ENCODE peak calls at places on chromosomes 6 and 20, in four cellular contexts. One of them, this sample, is unnamed.

GRCh38 chr20:61727761-61728160 is 337.9 kb downstream of the TAF4 start:
- DNase-seq in SK-N-SH: no peak
- DNase-seq in PC-3: no peak
- DNase-seq in DND-41: no peak
- DNase-seq in this sample: no peak

GRCh38 chr6:158536891-158537798 is 22.7 kb upstream of the TMEM181 start:
- DNase-seq in PC-3: peak; percentile 33
- DNase-seq in DND-41: no peak
- DNase-seq in SK-N-SH: peak; percentile 93
- DNase-seq in this sample: no peak

GRCh38 chr6:133705731-133706130 is 183.2 kb upstream of the TCF21 start:
- DNase-seq in SK-N-SH: no peak
- DNase-seq in DND-41: no peak
- DNase-seq in PC-3: peak; percentile 65
- DNase-seq in this sample: no peak

GRCh38 chr6:109383438-109383940 is 1.2 kb upstream of the CD164 start:
- DNase-seq in SK-N-SH: no peak
- DNase-seq in PC-3: no peak
- DNase-seq in DND-41: no peak
- DNase-seq in this sample: no peak

GRCh38 chr6:26743941-26744699 is 84.6 kb upstream of the ZNF322 start:
- DNase-seq in PC-3: no peak
- DNase-seq in SK-N-SH: peak; percentile 10
- DNase-seq in DND-41: no peak
- DNase-seq in this sample: no peak

GRCh38 chr6:51963980-51964379 is 123.4 kb downstream of the PKHD1 start:
- DNase-seq in DND-41: no peak
- DNase-seq in SK-N-SH: no peak
- DNase-seq in PC-3: no peak
- DNase-seq in this sample: no peak

GRCh38 chr6:136076496-136076895 is 173.6 kb downstream of the MTFR2 start:
- DNase-seq in DND-41: no peak
- DNase-seq in PC-3: no peak
- DNase-seq in SK-N-SH: no peak
- DNase-seq in this sample: no peak

GRCh38 chr20:58117944-58118343 is 110.5 kb downstream of the ANKRD60 start:
- DNase-seq in SK-N-SH: no peak
- DNase-seq in DND-41: no peak
- DNase-seq in PC-3: no peak
- DNase-seq in this sample: no peak

GRCh38 chr6:135094403-135094821 is 39.8 kb upstream of the HBS1L start:
- DNase-seq in PC-3: peak; percentile 53
- DNase-seq in DND-41: peak; percentile 52
- DNase-seq in SK-N-SH: no peak
- DNase-seq in this sample: peak; percentile 89

GRCh38 chr6:31721351-31722020 is at the start of gene LY6G6C:
- DNase-seq in SK-N-SH: no peak
- DNase-seq in PC-3: no peak
- DNase-seq in DND-41: no peak
- DNase-seq in this sample: no peak

GRCh38 chr6:104623052-104623690 is 236.5 kb downstream of the HACE1 start:
- DNase-seq in DND-41: peak; percentile 79
- DNase-seq in PC-3: peak; percentile 64
- DNase-seq in SK-N-SH: no peak
- DNase-seq in this sample: no peak

GRCh38 chr6:170165085-170165484 is 125.8 kb downstream of the DLL1 start:
- DNase-seq in DND-41: no peak
- DNase-seq in PC-3: no peak
- DNase-seq in SK-N-SH: no peak
- DNase-seq in this sample: no peak

GRCh38 chr20:61809006-61809770 is 256.5 kb downstream of the TAF4 start:
- DNase-seq in DND-41: no peak
- DNase-seq in PC-3: no peak
- DNase-seq in SK-N-SH: no peak
- DNase-seq in this sample: no peak

GRCh38 chr20:63538204-63539091 is 1.3 kb upstream of the PTK6 start:
- DNase-seq in SK-N-SH: no peak
- DNase-seq in DND-41: no peak
- DNase-seq in PC-3: peak; percentile 98
- DNase-seq in this sample: peak; percentile 28

GRCh38 chr20:60990647-60991046 is 261.4 kb upstream of the CDH4 start:
- DNase-seq in DND-41: no peak
- DNase-seq in PC-3: no peak
- DNase-seq in SK-N-SH: no peak
- DNase-seq in this sample: no peak

GRCh38 chr6:77326029-77326428 is 137.3 kb downstream of the HTR1B start:
- DNase-seq in SK-N-SH: no peak
- DNase-seq in PC-3: no peak
- DNase-seq in DND-41: no peak
- DNase-seq in this sample: no peak

GRCh38 chr6:17394192-17394611 is 807 bp downstream of the CAP2 start:
- DNase-seq in PC-3: peak; percentile 89
- DNase-seq in SK-N-SH: no peak
- DNase-seq in DND-41: no peak
- DNase-seq in this sample: no peak

GRCh38 chr6:90691823-90692222 is 105.0 kb upstream of the MAP3K7 start:
- DNase-seq in SK-N-SH: no peak
- DNase-seq in DND-41: peak; percentile 40
- DNase-seq in PC-3: no peak
- DNase-seq in this sample: no peak

GRCh38 chr20:4896971-4897497 is 104.3 kb downstream of the SLC23A2 start:
- DNase-seq in PC-3: peak; percentile 66
- DNase-seq in SK-N-SH: no peak
- DNase-seq in DND-41: no peak
- DNase-seq in this sample: no peak

GRCh38 chr6:52495859-52496396 is 75.8 kb downstream of the EFHC1 start:
- DNase-seq in SK-N-SH: no peak
- DNase-seq in PC-3: no peak
- DNase-seq in DND-41: no peak
- DNase-seq in this sample: no peak

GRCh38 chr6:159577564-159577963 is 115.5 kb downstream of the SOD2 start:
- DNase-seq in PC-3: peak; percentile 26
- DNase-seq in DND-41: no peak
- DNase-seq in SK-N-SH: no peak
- DNase-seq in this sample: no peak

GRCh38 chr20:56157530-56158203 is 90.9 kb upstream of the MC3R start:
- DNase-seq in PC-3: no peak
- DNase-seq in SK-N-SH: no peak
- DNase-seq in DND-41: no peak
- DNase-seq in this sample: no peak

GRCh38 chr20:56155625-56156024 is 92.9 kb upstream of the MC3R start:
- DNase-seq in DND-41: no peak
- DNase-seq in SK-N-SH: no peak
- DNase-seq in PC-3: no peak
- DNase-seq in this sample: no peak

DNA sequence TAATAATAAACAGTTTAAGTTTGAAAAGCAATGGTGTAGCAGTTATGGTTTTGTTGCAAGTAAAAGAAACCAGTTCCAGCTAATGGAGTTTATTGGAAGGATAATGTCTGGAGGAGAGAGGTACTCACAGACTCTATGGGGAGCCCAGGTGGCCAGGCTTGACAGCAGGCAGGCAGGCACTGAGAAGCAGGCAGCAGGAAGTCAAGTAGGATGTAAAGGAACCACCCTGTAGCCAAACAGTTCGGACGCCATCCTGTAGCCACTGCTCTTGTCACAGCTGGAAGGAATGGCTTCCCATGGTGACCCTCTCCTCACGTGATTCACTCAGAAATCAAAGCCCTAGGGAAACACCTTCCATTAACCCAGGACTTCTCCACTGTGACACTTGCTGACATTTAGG is 96.7 kb upstream of the MC3R start:
- DNase-seq in PC-3: no peak
- DNase-seq in SK-N-SH: no peak
- DNase-seq in DND-41: no peak
- DNase-seq in this sample: no peak
- H3K27me3 ChIP-seq in PC-3: peaks cover 5% of the 10 kb centered on the region
- H3K27me3 ChIP-seq in SK-N-SH: no peaks in the 10 kb centered on the region
- H3K27me3 ChIP-seq in DND-41: no peaks in the 10 kb centered on the region
- H3K27me3 ChIP-seq in this sample: no peaks in the 10 kb centered on the region

GRCh38 chr20:49284818-49285217 is 7.0 kb upstream of the ZNFX1 start:
- DNase-seq in SK-N-SH: no peak
- DNase-seq in PC-3: no peak
- DNase-seq in DND-41: no peak
- DNase-seq in this sample: no peak
- H3K4me3 ChIP-seq in SK-N-SH: no peak overlapping the region
- H3K4me3 ChIP-seq in PC-3: peak overlapping the region; percentile 2
- H3K4me3 ChIP-seq in DND-41: no peak overlapping the region
- H3K4me3 ChIP-seq in this sample: no peak overlapping the region

GRCh38 chr6:3258720-3259490 is at the start of gene PSMG4:
- DNase-seq in DND-41: peak; percentile 91
- DNase-seq in SK-N-SH: peak; percentile 100
- DNase-seq in PC-3: peak; percentile 88
- DNase-seq in this sample: peak; percentile 88

GRCh38 chr6:3260296-3260695 is 1.5 kb downstream of the PSMG4 start:
- DNase-seq in SK-N-SH: no peak
- DNase-seq in PC-3: no peak
- DNase-seq in DND-41: no peak
- DNase-seq in this sample: no peak

GRCh38 chr6:3260772-3261517 is 2.2 kb downstream of the PSMG4 start:
- DNase-seq in SK-N-SH: no peak
- DNase-seq in PC-3: peak; percentile 8
- DNase-seq in DND-41: no peak
- DNase-seq in this sample: no peak

GRCh38 chr6:3259491-3259958 is 778 bp downstream of the PSMG4 start:
- DNase-seq in PC-3: peak; percentile 34
- DNase-seq in SK-N-SH: peak; percentile 67
- DNase-seq in DND-41: peak; percentile 56
- DNase-seq in this sample: peak; percentile 54

GRCh38 chr6:3258201-3258600 is 546 bp upstream of the PSMG4 start:
- DNase-seq in SK-N-SH: no peak
- DNase-seq in DND-41: no peak
- DNase-seq in PC-3: no peak
- DNase-seq in this sample: no peak
- H3K27me3 ChIP-seq in SK-N-SH: no peaks in the 10 kb centered on the region
- H3K27me3 ChIP-seq in DND-41: no peaks in the 10 kb centered on the region
- H3K27me3 ChIP-seq in PC-3: no peaks in the 10 kb centered on the region
- H3K27me3 ChIP-seq in this sample: no peaks in the 10 kb centered on the region

DNA sequence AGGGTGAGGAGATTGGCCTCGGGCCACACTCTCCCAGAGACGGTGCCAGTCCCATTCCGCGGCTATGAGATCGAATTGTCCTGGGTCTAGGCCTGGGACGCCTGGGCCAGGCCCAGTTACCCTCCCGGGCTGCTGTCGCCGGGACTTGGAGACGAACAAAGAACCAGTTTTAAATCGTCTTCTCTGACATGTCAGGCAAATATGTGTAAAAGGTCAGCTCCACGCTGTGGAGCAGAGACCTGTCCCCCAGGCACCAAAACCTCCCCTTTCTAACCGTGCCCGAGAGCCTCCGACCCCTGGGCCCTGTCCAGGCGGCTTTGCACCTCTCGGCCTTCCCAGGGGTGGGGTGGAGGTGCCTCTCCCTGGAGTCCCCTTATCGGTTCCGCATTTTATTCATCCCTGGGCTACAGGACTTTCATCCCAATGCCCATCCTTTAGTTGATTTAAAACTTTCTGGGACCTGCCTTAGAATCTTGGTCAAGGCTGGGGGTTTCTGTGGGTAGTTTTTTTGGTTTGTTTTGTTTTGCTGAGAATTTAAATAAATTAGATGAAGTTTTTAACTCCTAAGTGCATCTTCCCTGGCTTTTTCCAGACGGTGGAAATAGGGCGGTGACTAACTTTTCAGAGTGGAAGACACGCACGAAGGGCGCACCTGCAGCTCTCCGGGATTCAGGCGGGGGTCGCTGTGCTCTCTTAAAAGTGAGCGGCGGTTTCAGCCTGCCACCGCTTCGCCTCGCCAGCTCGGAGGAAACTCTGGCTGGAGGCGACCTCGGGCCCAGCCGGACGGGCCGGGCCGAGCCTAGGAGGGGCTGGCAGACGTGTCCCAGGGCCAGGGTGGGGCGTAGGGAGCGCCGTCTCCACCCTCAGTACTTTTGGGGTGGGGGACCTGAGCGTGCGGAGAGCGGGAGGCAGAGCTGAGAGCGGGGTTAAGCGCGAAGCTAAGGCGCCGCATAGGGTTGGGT is 6.0 kb upstream of the TFAP2A start:
- DNase-seq in DND-41: no peak
- DNase-seq in SK-N-SH: no peak
- DNase-seq in PC-3: no peak
- DNase-seq in this sample: no peak
- H3K4me3 ChIP-seq in DND-41: no peak overlapping the region
- H3K4me3 ChIP-seq in SK-N-SH: no peak overlapping the region
- H3K4me3 ChIP-seq in PC-3: no peak overlapping the region
- H3K4me3 ChIP-seq in this sample: no peak overlapping the region

GRCh38 chr6:108029226-108029921 is 45.2 kb downstream of the OSTM1 start:
- DNase-seq in SK-N-SH: peak; percentile 16
- DNase-seq in PC-3: no peak
- DNase-seq in DND-41: no peak
- DNase-seq in this sample: no peak
- H3K27me3 ChIP-seq in SK-N-SH: no peaks in the 10 kb centered on the region
- H3K27me3 ChIP-seq in PC-3: no peaks in the 10 kb centered on the region
- H3K27me3 ChIP-seq in DND-41: no peaks in the 10 kb centered on the region
- H3K27me3 ChIP-seq in this sample: no peaks in the 10 kb centered on the region

This sample was measured in CD4-positive, CD25-positive, alpha-beta regulatory T cell.